ENCODE peak calls at places on chromosomes 13 and 19, in six cellular contexts. I, D, L, E, Z and G are unnamed samples.
A peak's percentile ranks its signal among the peaks of the same experiment; 100 is the strongest.

GRCh38 chr19:18322318-18322758 is 538 bp downstream of the LSM4 start:
- DNase-seq in I (no peak), D (peak; percentile 65), L (peak; percentile 60), E (peak; percentile 64), Z (no peak), G (peak; percentile 70)

GRCh38 chr13:44930907-44931676 is 58.2 kb downstream of the NUFIP1 start:
- DNase-seq in I (no peak), D (no peak), L (peak; percentile 55), E (no peak), Z (peak; percentile 56), G (no peak)

GRCh38 chr19:5396963-5397362 is 56.4 kb upstream of the PTPRS start:
- DNase-seq in I (no peak), D (no peak), L (no peak), E (no peak), Z (no peak), G (no peak)

GRCh38 chr13:44300895-44301638 is 72.6 kb upstream of the SERP2 start:
- DNase-seq in I (no peak), D (peak; percentile 87), L (peak; percentile 86), E (peak; percentile 33), Z (peak; percentile 78), G (peak; percentile 91)

GRCh38 chr19:10111405-10111811 is at the start of gene P2RY11:
- DNase-seq in I (no peak), D (no peak), L (no peak), E (peak; percentile 54), Z (peak; percentile 56), G (no peak)

GRCh38 chr13:97715763-97716162 is 237.7 kb upstream of the IPO5 start:
- DNase-seq in I (no peak), D (no peak), L (peak; percentile 20), E (no peak), Z (no peak), G (peak; percentile 8)

GRCh38 chr19:4811328-4812131 is 20.0 kb downstream of the TICAM1 start:
- DNase-seq in I (no peak), D (peak; percentile 45), L (peak; percentile 77), E (peak; percentile 84), Z (peak; percentile 92), G (peak; percentile 66)

GRCh38 chr19:1026189-1027019 is at the start of gene CNN2:
- DNase-seq in I (no peak), D (peak; percentile 67), L (peak; percentile 91), E (peak; percentile 92), Z (peak; percentile 83), G (peak; percentile 54)

GRCh38 chr13:101265934-101266333 is 150.4 kb downstream of the NALCN start:
- DNase-seq in I (no peak), D (no peak), L (no peak), E (no peak), Z (no peak), G (peak; percentile 24)

GRCh38 chr13:95228130-95228529 is 73.1 kb downstream of the ABCC4 start:
- DNase-seq in I (no peak), D (no peak), L (no peak), E (no peak), Z (no peak), G (no peak)

GRCh38 chr13:24511019-24511823 is 1.4 kb downstream of the PARP4 start:
- DNase-seq in I (peak; percentile 54), D (peak; percentile 91), L (peak; percentile 89), E (peak; percentile 75), Z (no peak), G (peak; percentile 86)

GRCh38 chr13:65551208-65551607 is 1678.9 kb downstream of the PCDH9 start:
- DNase-seq in I (no peak), D (no peak), L (no peak), E (no peak), Z (no peak), G (no peak)

GRCh38 chr19:48551437-48552302 is at the start of gene SULT2B1:
- DNase-seq in I (no peak), D (no peak), L (no peak), E (no peak), Z (no peak), G (no peak)

GRCh38 chr19:48441360-48442050 is 4.3 kb upstream of the GRWD1 start:
- DNase-seq in I (no peak), D (no peak), L (no peak), E (no peak), Z (no peak), G (no peak)

GRCh38 chr19:46609511-46610412 is 8.6 kb downstream of the CALM3 start:
- DNase-seq in I (no peak), D (no peak), L (no peak), E (peak; percentile 6), Z (peak; percentile 49), G (no peak)

GRCh38 chr13:30479590-30480219 is 14.0 kb upstream of the HMGB1 start:
- DNase-seq in I (no peak), D (no peak), L (no peak), E (no peak), Z (no peak), G (no peak)

GRCh38 chr13:79680485-79680884 is 199.5 kb downstream of the NDFIP2 start:
- DNase-seq in I (no peak), D (no peak), L (no peak), E (no peak), Z (no peak), G (no peak)

GRCh38 chr19:28497887-28498286 is 715.1 kb downstream of the UQCRFS1 start:
- DNase-seq in I (no peak), D (no peak), L (no peak), E (no peak), Z (no peak), G (no peak)

GRCh38 chr19:4015705-4016402 is 8.3 kb downstream of the PIAS4 start:
- DNase-seq in I (no peak), D (no peak), L (no peak), E (no peak), Z (peak; percentile 76), G (no peak)

GRCh38 chr19:55611983-55612645 is 6.7 kb downstream of the ZNF865 start:
- DNase-seq in I (no peak), D (no peak), L (no peak), E (no peak), Z (no peak), G (no peak)

GRCh38 chr19:12792048-12792852 is 964 bp downstream of the JUNB start:
- DNase-seq in I (no peak), D (peak; percentile 55), L (peak; percentile 67), E (peak; percentile 69), Z (peak; percentile 88), G (peak; percentile 54)

GRCh38 chr19:11018179-11018578 is 57.3 kb downstream of the SMARCA4 start:
- DNase-seq in I (no peak), D (no peak), L (no peak), E (no peak), Z (no peak), G (peak; percentile 82)

GRCh38 chr19:13053761-13054604 is 48.7 kb downstream of the LYL1 start:
- DNase-seq in I (peak; percentile 64), D (peak; percentile 96), L (peak; percentile 99), E (no peak), Z (peak; percentile 90), G (peak; percentile 84)

GRCh38 chr13:66532146-66532545 is 698.0 kb downstream of the PCDH9 start:
- DNase-seq in I (no peak), D (peak; percentile 90), L (peak; percentile 30), E (no peak), Z (no peak), G (peak; percentile 56)

GRCh38 chr13:46181799-46182490 is at the start of gene LCP1:
- DNase-seq in I (no peak), D (no peak), L (no peak), E (peak; percentile 61), Z (no peak), G (no peak)

GRCh38 chr19:6551607-6552450 is 21.0 kb downstream of the TNFSF9 start:
- DNase-seq in I (no peak), D (no peak), L (peak; percentile 17), E (peak; percentile 79), Z (peak; percentile 56), G (peak; percentile 27)

DNA sequence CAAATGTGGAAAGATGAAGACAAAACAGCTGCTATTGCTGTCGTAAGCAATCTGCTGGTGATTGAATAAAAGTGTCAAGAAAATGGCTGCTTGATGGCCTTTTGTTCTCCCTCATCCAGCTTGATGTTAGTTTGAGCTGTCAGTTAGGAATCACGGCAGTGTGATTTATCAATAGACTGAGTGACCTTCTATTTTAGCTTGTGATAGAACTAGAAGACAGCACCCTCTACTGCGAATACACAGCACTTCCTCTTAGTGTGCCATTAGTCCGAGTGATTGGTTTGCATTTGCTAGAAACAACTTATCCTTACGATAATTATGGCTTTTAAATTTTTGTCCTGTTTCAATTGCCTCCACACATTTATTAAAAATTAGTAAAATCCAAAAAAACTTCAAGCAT is 76.2 kb downstream of the MZT1 start:
- DNase-seq in I (no peak), D (no peak), L (no peak), E (no peak), Z (no peak), G (peak; percentile 0)
- TF ChIP-seq CTCF in I (no peak), D (no peak), L (no peak), E (peak; percentile 4), Z (no peak), G (no peak)

DNA sequence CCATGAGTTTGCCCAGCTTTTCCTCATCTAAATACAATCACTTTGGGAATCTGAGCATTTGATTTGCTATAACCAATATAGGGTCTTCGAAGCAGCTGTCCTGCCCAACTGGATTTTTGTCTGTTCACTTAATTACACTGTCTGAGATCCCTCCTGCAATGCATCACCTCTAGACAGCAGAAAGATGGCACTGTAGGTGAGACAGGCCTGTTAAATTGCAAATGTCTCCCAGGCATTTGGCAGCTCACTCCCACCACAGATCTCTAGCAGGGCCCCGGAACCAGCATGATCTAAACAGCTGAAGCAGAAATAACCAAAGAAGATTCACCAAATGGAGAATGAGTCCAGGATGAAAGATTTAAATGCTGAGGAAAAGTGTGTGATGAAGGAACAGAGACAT is 41.9 kb upstream of the SERPINE3 start:
- DNase-seq in I (no peak), D (no peak), L (no peak), E (no peak), Z (no peak), G (no peak)
- TF ChIP-seq CTCF in I (no peak), D (no peak), L (no peak), E (peak; percentile 32), Z (no peak), G (no peak)

DNA sequence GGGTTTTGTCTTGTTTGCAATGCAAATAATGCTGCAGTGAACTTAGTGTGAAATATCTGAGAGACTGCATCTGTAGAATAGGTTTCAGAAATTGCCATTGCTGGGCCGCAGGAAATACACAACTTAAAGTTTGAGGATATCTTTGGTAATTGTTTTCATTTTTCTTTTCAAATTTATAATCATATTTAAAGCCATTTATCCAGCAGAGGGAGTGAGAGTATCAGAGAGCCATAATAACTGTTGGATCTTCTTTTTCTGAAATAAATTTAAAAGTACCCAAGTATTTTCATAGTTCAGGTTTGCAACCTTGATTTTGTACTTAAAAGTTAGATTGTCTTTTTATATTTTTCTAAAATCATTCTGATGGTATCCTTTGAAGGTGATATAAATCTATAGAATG is 99.4 kb downstream of the ZMYM2 start:
- DNase-seq in I (no peak), D (no peak), L (no peak), E (no peak), Z (no peak), G (no peak)
- TF ChIP-seq CTCF in I (no peak), D (peak; percentile 22), L (no peak), E (no peak), Z (peak; percentile 13), G (peak; percentile 18)

GRCh38 chr13:48369988-48370387 is 42.9 kb downstream of the LPAR6 start:
- DNase-seq in I (no peak), D (no peak), L (no peak), E (no peak), Z (no peak), G (no peak)

DNA sequence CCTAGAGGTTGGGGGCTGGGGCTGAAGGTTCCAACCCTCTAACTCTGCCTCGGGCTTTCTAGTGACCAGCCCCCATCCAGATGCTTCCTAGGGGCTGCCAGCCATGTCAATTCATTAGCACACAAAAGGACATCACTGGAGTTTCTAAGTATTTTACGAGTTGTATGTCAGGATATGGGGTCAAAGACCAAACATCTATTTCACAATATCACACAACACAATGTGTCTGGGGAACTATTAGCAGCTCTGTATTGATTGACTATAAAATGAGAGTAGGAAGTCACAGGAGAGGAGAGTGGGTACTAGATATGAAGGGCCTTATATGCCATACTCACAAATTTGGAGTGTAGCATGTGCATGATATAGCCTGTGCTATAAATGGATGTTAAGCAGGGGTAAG is 42.1 kb downstream of the LPAR6 start:
- DNase-seq in I (no peak), D (no peak), L (no peak), E (no peak), Z (no peak), G (no peak)
- TF ChIP-seq CTCF in I (no peak), D (no peak), L (no peak), E (no peak), Z (no peak), G (no peak)